ENCODE peak calls at places on chromosome 19, in ten cellular contexts. I, D, Q, Z, O, W, L, U, A and Y are unnamed samples.

GRCh38 chr19:54266133-54266532 is 9.1 kb upstream of the LILRB5 start:
- DNase-seq in I (peak), D (peak), Q (no peak), Z (peak), O (peak), W (peak), L (peak), U (peak), A (peak), Y (peak)

GRCh38 chr19:18654469-18654868 is 17.6 kb downstream of the KLHL26 start:
- DNase-seq in I (no peak), D (no peak), Q (no peak), Z (no peak), O (no peak), W (no peak), L (no peak), U (no peak), A (no peak), Y (no peak)

GRCh38 chr19:30047355-30047895 is 105.4 kb downstream of the URI1 start:
- DNase-seq in I (no peak), D (no peak), Q (no peak), Z (no peak), O (no peak), W (no peak), L (no peak), U (no peak), A (no peak), Y (no peak)

GRCh38 chr19:57302020-57302465 is 18.2 kb upstream of the ZNF543 start:
- DNase-seq in I (peak), D (no peak), Q (no peak), Z (no peak), O (no peak), W (no peak), L (no peak), U (no peak), A (no peak), Y (no peak)

GRCh38 chr19:18470153-18470552 is 32.2 kb upstream of the ISYNA1 start:
- DNase-seq in I (no peak), D (no peak), Q (peak), Z (no peak), O (no peak), W (peak), L (no peak), U (peak), A (no peak), Y (no peak)

GRCh38 chr19:38551450-38551813 is 66.3 kb downstream of the MAP4K1 start:
- DNase-seq in I (no peak), D (peak), Q (no peak), Z (no peak), O (no peak), W (no peak), L (no peak), U (no peak), A (no peak), Y (no peak)

GRCh38 chr19:9018163-9018875 is 8.1 kb upstream of the MUC16 start:
- DNase-seq in I (no peak), D (no peak), Q (no peak), Z (no peak), O (no peak), W (no peak), L (no peak), U (no peak), A (no peak), Y (no peak)

GRCh38 chr19:53102701-53103140 is 501 bp downstream of the ZNF160 start:
- DNase-seq in I (peak), D (no peak), Q (peak), Z (peak), O (no peak), W (no peak), L (no peak), U (peak), A (no peak), Y (peak)

GRCh38 chr19:29121684-29122083 is 91.3 kb downstream of the UQCRFS1 start:
- DNase-seq in I (no peak), D (no peak), Q (no peak), Z (no peak), O (no peak), W (no peak), L (no peak), U (no peak), A (no peak), Y (no peak)

GRCh38 chr19:34962945-34963530 is 991 bp downstream of the ZNF792 start:
- DNase-seq in I (peak), D (no peak), Q (no peak), Z (no peak), O (no peak), W (no peak), L (no peak), U (no peak), A (no peak), Y (peak)

GRCh38 chr19:41175825-41176734 is 16.9 kb upstream of the CYP2S1 start:
- DNase-seq in I (peak), D (no peak), Q (no peak), Z (peak), O (no peak), W (peak), L (no peak), U (no peak), A (peak), Y (no peak)